ENCODE peak calls at places on chromosome 7, in seven cellular contexts. One of them, this sample, is unnamed.

GRCh38 chr7:158861004-158861787 is 4.8 kb downstream of the DYNC2I1 start:
- DNase-seq in Peyer's patch: no peak
- DNase-seq in PC-3: no peak
- DNase-seq in heart right ventricle: no peak
- DNase-seq in CD4-positive, alpha-beta memory T cell: no peak
- DNase-seq in fibroblast of lung: no peak
- DNase-seq in OCI-LY7: no peak
- DNase-seq in this sample: no peak

GRCh38 chr7:17887286-17887685 is 53.0 kb downstream of the SNX13 start:
- DNase-seq in Peyer's patch: no peak
- DNase-seq in PC-3: no peak
- DNase-seq in heart right ventricle: no peak
- DNase-seq in CD4-positive, alpha-beta memory T cell: no peak
- DNase-seq in fibroblast of lung: no peak
- DNase-seq in OCI-LY7: no peak
- DNase-seq in this sample: no peak

GRCh38 chr7:27110163-27110976 is 7.9 kb upstream of the HOXA2 start:
- DNase-seq in Peyer's patch: no peak
- DNase-seq in PC-3: peak; percentile 94
- DNase-seq in heart right ventricle: no peak
- DNase-seq in CD4-positive, alpha-beta memory T cell: no peak
- DNase-seq in fibroblast of lung: peak; percentile 98
- DNase-seq in OCI-LY7: no peak
- DNase-seq in this sample: no peak

GRCh38 chr7:150375662-150376521 is 3.2 kb upstream of the ZNF775 start:
- DNase-seq in Peyer's patch: no peak
- DNase-seq in PC-3: no peak
- DNase-seq in heart right ventricle: no peak
- DNase-seq in CD4-positive, alpha-beta memory T cell: peak; percentile 39
- DNase-seq in fibroblast of lung: no peak
- DNase-seq in OCI-LY7: no peak
- DNase-seq in this sample: no peak

GRCh38 chr7:91731962-91732361 is 148.5 kb downstream of the MTERF1 start:
- DNase-seq in Peyer's patch: no peak
- DNase-seq in PC-3: no peak
- DNase-seq in heart right ventricle: no peak
- DNase-seq in CD4-positive, alpha-beta memory T cell: no peak
- DNase-seq in fibroblast of lung: no peak
- DNase-seq in OCI-LY7: no peak
- DNase-seq in this sample: no peak

GRCh38 chr7:128114806-128115205 is 83.6 kb upstream of the LRRC4 start:
- DNase-seq in Peyer's patch: peak; percentile 7
- DNase-seq in PC-3: no peak
- DNase-seq in heart right ventricle: no peak
- DNase-seq in CD4-positive, alpha-beta memory T cell: no peak
- DNase-seq in fibroblast of lung: no peak
- DNase-seq in OCI-LY7: no peak
- DNase-seq in this sample: no peak

GRCh38 chr7:156764016-156764669 is 123.6 kb downstream of the RNF32 start:
- DNase-seq in Peyer's patch: no peak
- DNase-seq in PC-3: peak; percentile 70
- DNase-seq in heart right ventricle: peak; percentile 56
- DNase-seq in CD4-positive, alpha-beta memory T cell: no peak
- DNase-seq in fibroblast of lung: peak; percentile 74
- DNase-seq in OCI-LY7: no peak
- DNase-seq in this sample: no peak

GRCh38 chr7:115042596-115042995 is 120.7 kb downstream of the MDFIC start:
- DNase-seq in Peyer's patch: no peak
- DNase-seq in PC-3: no peak
- DNase-seq in heart right ventricle: no peak
- DNase-seq in CD4-positive, alpha-beta memory T cell: no peak
- DNase-seq in fibroblast of lung: no peak
- DNase-seq in OCI-LY7: no peak
- DNase-seq in this sample: no peak

GRCh38 chr7:134280508-134280907 is 36.2 kb downstream of the SLC35B4 start:
- DNase-seq in Peyer's patch: no peak
- DNase-seq in PC-3: no peak
- DNase-seq in heart right ventricle: no peak
- DNase-seq in CD4-positive, alpha-beta memory T cell: no peak
- DNase-seq in fibroblast of lung: no peak
- DNase-seq in OCI-LY7: no peak
- DNase-seq in this sample: no peak

GRCh38 chr7:16651391-16652254 is 5.6 kb downstream of the BZW2 start:
- DNase-seq in Peyer's patch: no peak
- DNase-seq in PC-3: no peak
- DNase-seq in heart right ventricle: no peak
- DNase-seq in CD4-positive, alpha-beta memory T cell: no peak
- DNase-seq in fibroblast of lung: peak; percentile 70
- DNase-seq in OCI-LY7: no peak
- DNase-seq in this sample: no peak

GRCh38 chr7:120110169-120110568 is 162.8 kb upstream of the KCND2 start:
- DNase-seq in Peyer's patch: no peak
- DNase-seq in PC-3: peak; percentile 5
- DNase-seq in heart right ventricle: no peak
- DNase-seq in CD4-positive, alpha-beta memory T cell: no peak
- DNase-seq in fibroblast of lung: no peak
- DNase-seq in OCI-LY7: no peak
- DNase-seq in this sample: no peak

GRCh38 chr7:13790611-13791010 is 198.9 kb downstream of the ETV1 start:
- DNase-seq in Peyer's patch: no peak
- DNase-seq in PC-3: no peak
- DNase-seq in heart right ventricle: no peak
- DNase-seq in CD4-positive, alpha-beta memory T cell: no peak
- DNase-seq in fibroblast of lung: peak; percentile 27
- DNase-seq in OCI-LY7: no peak
- DNase-seq in this sample: no peak

GRCh38 chr7:68821846-68822245 is 776.4 kb upstream of the AUTS2 start:
- DNase-seq in Peyer's patch: no peak
- DNase-seq in PC-3: no peak
- DNase-seq in heart right ventricle: no peak
- DNase-seq in CD4-positive, alpha-beta memory T cell: no peak
- DNase-seq in fibroblast of lung: no peak
- DNase-seq in OCI-LY7: no peak
- DNase-seq in this sample: no peak

GRCh38 chr7:7486362-7486761 is 49.3 kb downstream of the COL28A1 start:
- DNase-seq in Peyer's patch: no peak
- DNase-seq in PC-3: no peak
- DNase-seq in heart right ventricle: no peak
- DNase-seq in CD4-positive, alpha-beta memory T cell: no peak
- DNase-seq in fibroblast of lung: no peak
- DNase-seq in OCI-LY7: no peak
- DNase-seq in this sample: no peak

GRCh38 chr7:910441-910861 is 34.1 kb downstream of the GET4 start:
- DNase-seq in Peyer's patch: no peak
- DNase-seq in PC-3: no peak
- DNase-seq in heart right ventricle: no peak
- DNase-seq in CD4-positive, alpha-beta memory T cell: no peak
- DNase-seq in fibroblast of lung: no peak
- DNase-seq in OCI-LY7: peak; percentile 29
- DNase-seq in this sample: no peak

GRCh38 chr7:106381252-106381651 is 96.5 kb upstream of the NAMPT start:
- DNase-seq in Peyer's patch: no peak
- DNase-seq in PC-3: no peak
- DNase-seq in heart right ventricle: no peak
- DNase-seq in CD4-positive, alpha-beta memory T cell: no peak
- DNase-seq in fibroblast of lung: no peak
- DNase-seq in OCI-LY7: no peak
- DNase-seq in this sample: no peak

DNA sequence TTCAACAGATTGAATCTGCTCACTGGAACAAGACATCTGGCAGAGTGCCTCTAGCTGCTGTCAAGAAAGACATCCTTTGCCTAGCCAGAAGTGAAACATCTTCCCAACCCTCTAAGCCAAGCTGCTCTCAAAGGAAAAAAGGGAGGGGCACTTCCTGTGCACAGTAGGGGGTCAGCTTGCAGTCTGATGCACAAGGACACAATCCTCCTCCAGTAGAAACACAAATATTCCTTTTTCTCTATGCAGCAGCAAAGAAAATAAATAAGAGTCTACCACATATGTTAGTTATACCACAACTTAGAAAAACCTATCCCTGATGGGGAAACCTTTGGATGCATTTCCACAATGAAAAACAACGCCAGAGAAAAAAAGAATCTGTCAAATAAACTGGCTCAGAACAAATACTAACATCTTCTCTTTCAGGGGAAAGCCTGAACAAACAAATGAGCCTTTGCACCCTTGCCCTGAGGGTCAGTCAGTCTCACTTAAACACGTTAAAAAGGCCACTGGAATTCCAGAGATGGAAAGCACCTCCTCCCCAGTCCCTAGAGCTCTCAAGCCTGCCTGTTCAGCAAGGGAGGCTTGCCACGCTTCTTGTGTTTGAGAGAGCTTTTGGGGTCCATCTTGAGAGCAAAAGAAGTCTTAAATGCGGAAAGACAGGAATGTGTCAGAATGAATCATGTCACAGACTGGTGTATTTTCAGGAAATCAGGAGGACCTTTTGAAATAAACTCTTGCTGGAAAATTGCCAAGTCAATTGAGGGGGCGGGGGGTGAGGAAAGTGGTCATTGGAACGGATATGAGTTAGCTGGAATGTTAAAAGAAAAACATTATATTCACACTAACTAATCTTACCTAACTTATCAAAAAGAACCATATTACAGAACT is 7.5 kb downstream of the LAMB1 start:
- DNase-seq in Peyer's patch: no peak
- DNase-seq in PC-3: peak; percentile 91
- DNase-seq in heart right ventricle: no peak
- DNase-seq in CD4-positive, alpha-beta memory T cell: no peak
- DNase-seq in fibroblast of lung: peak; percentile 94
- DNase-seq in OCI-LY7: no peak
- DNase-seq in this sample: no peak
- H3K4me3 ChIP-seq in Peyer's patch: no peak overlapping the region
- H3K4me3 ChIP-seq in PC-3: peak overlapping the region; percentile 22
- H3K4me3 ChIP-seq in heart right ventricle: no peak overlapping the region
- H3K4me3 ChIP-seq in CD4-positive, alpha-beta memory T cell: no peak overlapping the region
- H3K4me3 ChIP-seq in fibroblast of lung: no peak overlapping the region
- H3K4me3 ChIP-seq in OCI-LY7: no peak overlapping the region
- H3K4me3 ChIP-seq in this sample: no peak overlapping the region

DNA sequence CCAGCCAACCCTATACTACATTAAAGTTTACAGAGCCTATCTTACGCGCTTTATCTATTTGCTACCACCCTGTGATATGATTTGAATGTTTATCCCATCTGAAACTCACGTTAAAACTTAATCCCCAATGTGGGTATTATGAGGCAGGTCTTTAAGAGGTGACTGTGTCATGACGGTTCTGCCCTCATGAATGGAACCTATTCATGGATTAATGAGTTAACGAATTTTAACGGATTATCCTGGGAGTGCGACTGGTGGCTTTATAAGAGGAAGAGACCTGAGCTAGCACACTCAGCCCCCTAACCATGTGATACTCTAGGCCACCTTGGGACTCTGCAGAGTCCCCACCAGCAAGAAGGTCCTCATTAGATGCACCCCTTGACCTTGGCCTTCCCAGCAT is 37.8 kb downstream of the SRPK2 start:
- DNase-seq in Peyer's patch: no peak
- DNase-seq in PC-3: no peak
- DNase-seq in heart right ventricle: no peak
- DNase-seq in CD4-positive, alpha-beta memory T cell: no peak
- DNase-seq in fibroblast of lung: no peak
- DNase-seq in OCI-LY7: no peak
- DNase-seq in this sample: no peak
- H3K4me1 ChIP-seq in Peyer's patch: no peaks in the 10 kb centered on the region
- H3K4me1 ChIP-seq in PC-3: no peaks in the 10 kb centered on the region
- H3K4me1 ChIP-seq in heart right ventricle: peaks cover 46% of the 10 kb centered on the region
- H3K4me1 ChIP-seq in CD4-positive, alpha-beta memory T cell: peaks cover 87% of the 10 kb centered on the region
- H3K4me1 ChIP-seq in fibroblast of lung: peaks cover 20% of the 10 kb centered on the region
- H3K4me1 ChIP-seq in OCI-LY7: peaks cover 28% of the 10 kb centered on the region
- H3K4me1 ChIP-seq in this sample: peaks cover 65% of the 10 kb centered on the region

GRCh38 chr7:140643416-140643815 is 2.8 kb upstream of the DENND2A start:
- DNase-seq in Peyer's patch: no peak
- DNase-seq in PC-3: no peak
- DNase-seq in heart right ventricle: no peak
- DNase-seq in CD4-positive, alpha-beta memory T cell: no peak
- DNase-seq in fibroblast of lung: no peak
- DNase-seq in OCI-LY7: no peak
- DNase-seq in this sample: no peak

GRCh38 chr7:140639366-140640053 is 1.1 kb downstream of the DENND2A start:
- DNase-seq in Peyer's patch: no peak
- DNase-seq in PC-3: peak; percentile 29
- DNase-seq in heart right ventricle: peak; percentile 38
- DNase-seq in CD4-positive, alpha-beta memory T cell: no peak
- DNase-seq in fibroblast of lung: peak; percentile 94
- DNase-seq in OCI-LY7: no peak
- DNase-seq in this sample: no peak

GRCh38 chr7:140640727-140641531 is at the start of gene DENND2A:
- DNase-seq in Peyer's patch: peak; percentile 28
- DNase-seq in PC-3: peak; percentile 48
- DNase-seq in heart right ventricle: peak; percentile 82
- DNase-seq in CD4-positive, alpha-beta memory T cell: no peak
- DNase-seq in fibroblast of lung: peak; percentile 70
- DNase-seq in OCI-LY7: no peak
- DNase-seq in this sample: no peak

GRCh38 chr7:140640060-140640611 is 477 bp downstream of the DENND2A start:
- DNase-seq in Peyer's patch: no peak
- DNase-seq in PC-3: peak; percentile 38
- DNase-seq in heart right ventricle: peak; percentile 57
- DNase-seq in CD4-positive, alpha-beta memory T cell: no peak
- DNase-seq in fibroblast of lung: peak; percentile 56
- DNase-seq in OCI-LY7: no peak
- DNase-seq in this sample: no peak

GRCh38 chr7:140641532-140642191 is 1.0 kb upstream of the DENND2A start:
- DNase-seq in Peyer's patch: no peak
- DNase-seq in PC-3: no peak
- DNase-seq in heart right ventricle: no peak
- DNase-seq in CD4-positive, alpha-beta memory T cell: no peak
- DNase-seq in fibroblast of lung: no peak
- DNase-seq in OCI-LY7: no peak
- DNase-seq in this sample: no peak
- H3K4me3 ChIP-seq in Peyer's patch: no peak overlapping the region
- H3K4me3 ChIP-seq in PC-3: peak overlapping the region; percentile 66
- H3K4me3 ChIP-seq in heart right ventricle: peak overlapping the region; percentile 80
- H3K4me3 ChIP-seq in CD4-positive, alpha-beta memory T cell: no peak overlapping the region
- H3K4me3 ChIP-seq in fibroblast of lung: peak overlapping the region; percentile 88
- H3K4me3 ChIP-seq in OCI-LY7: no peak overlapping the region
- H3K4me3 ChIP-seq in this sample: no peak overlapping the region

GRCh38 chr7:66142996-66143395 is 28.3 kb downstream of the CRCP start:
- DNase-seq in Peyer's patch: no peak
- DNase-seq in PC-3: no peak
- DNase-seq in heart right ventricle: no peak
- DNase-seq in CD4-positive, alpha-beta memory T cell: no peak
- DNase-seq in fibroblast of lung: no peak
- DNase-seq in OCI-LY7: no peak
- DNase-seq in this sample: no peak

GRCh38 chr7:66143876-66144332 is 29.3 kb downstream of the CRCP start:
- DNase-seq in Peyer's patch: no peak
- DNase-seq in PC-3: no peak
- DNase-seq in heart right ventricle: no peak
- DNase-seq in CD4-positive, alpha-beta memory T cell: no peak
- DNase-seq in fibroblast of lung: no peak
- DNase-seq in OCI-LY7: no peak
- DNase-seq in this sample: no peak

GRCh38 chr7:66140924-66141323 is 26.3 kb downstream of the CRCP start:
- DNase-seq in Peyer's patch: no peak
- DNase-seq in PC-3: peak; percentile 27
- DNase-seq in heart right ventricle: peak; percentile 60
- DNase-seq in CD4-positive, alpha-beta memory T cell: no peak
- DNase-seq in fibroblast of lung: peak; percentile 82
- DNase-seq in OCI-LY7: no peak
- DNase-seq in this sample: no peak

GRCh38 chr7:66145404-66145843 is 30.8 kb downstream of the CRCP start:
- DNase-seq in Peyer's patch: no peak
- DNase-seq in PC-3: no peak
- DNase-seq in heart right ventricle: peak; percentile 60
- DNase-seq in CD4-positive, alpha-beta memory T cell: no peak
- DNase-seq in fibroblast of lung: no peak
- DNase-seq in OCI-LY7: no peak
- DNase-seq in this sample: no peak

GRCh38 chr7:66142334-66142733 is 27.7 kb downstream of the CRCP start:
- DNase-seq in Peyer's patch: no peak
- DNase-seq in PC-3: no peak
- DNase-seq in heart right ventricle: no peak
- DNase-seq in CD4-positive, alpha-beta memory T cell: no peak
- DNase-seq in fibroblast of lung: no peak
- DNase-seq in OCI-LY7: no peak
- DNase-seq in this sample: no peak
- H3K4me1 ChIP-seq in Peyer's patch: no peaks in the 10 kb centered on the region
- H3K4me1 ChIP-seq in PC-3: peaks cover 14% of the 10 kb centered on the region
- H3K4me1 ChIP-seq in heart right ventricle: peaks cover 52% of the 10 kb centered on the region
- H3K4me1 ChIP-seq in CD4-positive, alpha-beta memory T cell: peaks cover under 1% of the 10 kb centered on the region
- H3K4me1 ChIP-seq in fibroblast of lung: peaks cover 24% of the 10 kb centered on the region
- H3K4me1 ChIP-seq in OCI-LY7: no peaks in the 10 kb centered on the region
- H3K4me1 ChIP-seq in this sample: no peaks in the 10 kb centered on the region